ENCODE peak calls at places on chromosome 9, in four cellular contexts. G, U, V and W are unnamed samples.

GRCh38 chr9:101995231-101995630 is 256.8 kb upstream of the GRIN3A start:
- DNase-seq in G (no peak), U (no peak), V (no peak), W (no peak)

GRCh38 chr9:23850242-23851023 is 24.4 kb upstream of the ELAVL2 start:
- DNase-seq in G (no peak), U (peak; percentile 33), V (peak; percentile 4), W (no peak)

GRCh38 chr9:21434202-21435014 is 5.8 kb upstream of the IFNA1 start:
- DNase-seq in G (peak; percentile 23), U (no peak), V (peak; percentile 45), W (no peak)

GRCh38 chr9:35713578-35713977 is 18.4 kb downstream of the TLN1 start:
- DNase-seq in G (no peak), U (no peak), V (no peak), W (no peak)

GRCh38 chr9:136582977-136583735 is 37.3 kb upstream of the NOTCH1 start:
- DNase-seq in G (no peak), U (peak; percentile 25), V (no peak), W (no peak)

GRCh38 chr9:134330590-134330989 is 4.3 kb downstream of the RXRA start:
- DNase-seq in G (peak; percentile 4), U (no peak), V (no peak), W (no peak)

GRCh38 chr9:111970827-111971226 is 74.2 kb downstream of the UGCG start:
- DNase-seq in G (no peak), U (no peak), V (no peak), W (no peak)

GRCh38 chr9:90421786-90422185 is 220.8 kb downstream of the DIRAS2 start:
- DNase-seq in G (no peak), U (no peak), V (peak; percentile 7), W (no peak)

GRCh38 chr9:133715295-133715865 is 22.8 kb downstream of the SARDH start:
- DNase-seq in G (peak; percentile 74), U (peak; percentile 83), V (no peak), W (no peak)

GRCh38 chr9:17251100-17251499 is 116.3 kb downstream of the CNTLN start:
- DNase-seq in G (no peak), U (no peak), V (no peak), W (no peak)

GRCh38 chr9:114214181-114214580 is 58.8 kb downstream of the COL27A1 start:
- DNase-seq in G (peak; percentile 66), U (no peak), V (no peak), W (no peak)

GRCh38 chr9:136342191-136343120 is 15.1 kb downstream of the GPSM1 start:
- DNase-seq in G (peak; percentile 89), U (peak; percentile 93), V (no peak), W (peak; percentile 39)

GRCh38 chr9:14895806-14896205 is 14.4 kb downstream of the FREM1 start:
- DNase-seq in G (no peak), U (no peak), V (no peak), W (no peak)

GRCh38 chr9:133361507-133362092 is 5.2 kb downstream of the SURF2 start:
- DNase-seq in G (no peak), U (no peak), V (no peak), W (no peak)

GRCh38 chr9:133403766-133404439 is 13.9 kb downstream of the REXO4 start:
- DNase-seq in G (no peak), U (no peak), V (no peak), W (peak; percentile 35)

GRCh38 chr9:114156311-114156657 is 947 bp downstream of the COL27A1 start:
- DNase-seq in G (no peak), U (no peak), V (no peak), W (no peak)

GRCh38 chr9:105127863-105128220 is 116.6 kb upstream of the SLC44A1 start:
- DNase-seq in G (no peak), U (no peak), V (no peak), W (peak; percentile 60)

GRCh38 chr9:18184034-18184800 is 289.7 kb upstream of the ADAMTSL1 start:
- DNase-seq in G (no peak), U (no peak), V (no peak), W (no peak)

GRCh38 chr9:130387905-130388304 is 56.9 kb upstream of the ASS1 start:
- DNase-seq in G (no peak), U (no peak), V (no peak), W (no peak)

GRCh38 chr9:130041648-130042405 is 1.2 kb downstream of the FNBP1 start:
- DNase-seq in G (peak; percentile 32), U (peak; percentile 68), V (no peak), W (no peak)

GRCh38 chr9:7402704-7403389 is 396.7 kb downstream of the DMAC1 start:
- DNase-seq in G (no peak), U (no peak), V (no peak), W (no peak)

GRCh38 chr9:120891255-120891954 is 14.4 kb upstream of the PHF19 start:
- DNase-seq in G (no peak), U (no peak), V (no peak), W (no peak)

GRCh38 chr9:137067860-137068538 is 2.4 kb downstream of the SAPCD2 start:
- DNase-seq in G (peak; percentile 74), U (peak; percentile 89), V (peak; percentile 70), W (peak; percentile 78)

GRCh38 chr9:127522727-127523126 is 71.4 kb downstream of the LRSAM1 start:
- DNase-seq in G (no peak), U (no peak), V (no peak), W (no peak)

GRCh38 chr9:70031141-70031545 is 12.5 kb upstream of the MAMDC2 start:
- DNase-seq in G (no peak), U (no peak), V (no peak), W (no peak)

GRCh38 chr9:104091708-104092107 is 2.4 kb upstream of the SMC2 start:
- DNase-seq in G (no peak), U (no peak), V (peak; percentile 92), W (no peak)

GRCh38 chr9:131477816-131478419 is 24.8 kb upstream of the POMT1 start:
- DNase-seq in G (no peak), U (no peak), V (no peak), W (no peak)

GRCh38 chr9:105911104-105911911 is 217.0 kb downstream of the TMEM38B start:
- DNase-seq in G (no peak), U (no peak), V (no peak), W (no peak)

GRCh38 chr9:91572811-91573210 is 149.2 kb upstream of the NFIL3 start:
- DNase-seq in G (no peak), U (no peak), V (no peak), W (no peak)

GRCh38 chr9:137455361-137455991 is 3.7 kb downstream of the NSMF start:
- DNase-seq in G (peak; percentile 28), U (peak; percentile 53), V (no peak), W (no peak)

GRCh38 chr9:124941689-124942561 is 1.0 kb upstream of the GOLGA1 start:
- DNase-seq in G (peak; percentile 64), U (peak; percentile 80), V (peak; percentile 64), W (peak; percentile 46)

GRCh38 chr9:120307599-120307998 is 272.4 kb downstream of the CDK5RAP2 start:
- DNase-seq in G (no peak), U (no peak), V (no peak), W (no peak)

GRCh38 chr9:136686794-136687711 is at the start of gene AGPAT2:
- DNase-seq in G (peak; percentile 85), U (peak; percentile 91), V (peak; percentile 24), W (peak; percentile 49)

GRCh38 chr9:70262948-70263347 is 4.2 kb downstream of the SMC5 start:
- DNase-seq in G (no peak), U (no peak), V (no peak), W (no peak)

GRCh38 chr9:96009223-96009602 is 133.7 kb downstream of the ERCC6L2 start:
- DNase-seq in G (no peak), U (no peak), V (no peak), W (no peak)

GRCh38 chr9:976805-977360 is 428 bp downstream of the DMRT3 start:
- DNase-seq in G (no peak), U (no peak), V (no peak), W (no peak)

GRCh38 chr9:5838884-5839571 is 6.1 kb upstream of the ERMP1 start:
- DNase-seq in G (no peak), U (no peak), V (peak; percentile 27), W (no peak)

GRCh38 chr9:96121162-96121561 is 180.8 kb downstream of the HSD17B3 start:
- DNase-seq in G (no peak), U (no peak), V (no peak), W (no peak)